ENCODE peak calls at places on chromosomes 13 and 19, in six cellular contexts. E is uterus, K is upper lobe of right lung, I is B cell, O is ascending aorta, L is body of pancreas. A is an unnamed sample.
A peak's percentile ranks its signal among the peaks of the same experiment; 100 is the strongest.

GRCh38 chr13:113106666-113107065 is 1.1 kb downstream of the F7 start:
- DNase-seq in E (no peak), K (no peak), I (no peak), O (no peak), L (no peak), A (peak; percentile 42)

GRCh38 chr19:45972081-45972943 is 1.4 kb downstream of the NOVA2 start:
- DNase-seq in E (no peak), K (no peak), I (peak; percentile 75), O (no peak), L (no peak), A (peak; percentile 52)

GRCh38 chr19:45123440-45123850 is 30.5 kb downstream of the PPP1R37 start:
- DNase-seq in E (no peak), K (no peak), I (no peak), O (no peak), L (no peak), A (no peak)

GRCh38 chr19:19659646-19660245 is 3.7 kb downstream of the ATP13A1 start:
- DNase-seq in E (no peak), K (no peak), I (no peak), O (no peak), L (no peak), A (no peak)

GRCh38 chr19:10155834-10156233 is 36.1 kb upstream of the EIF3G start:
- DNase-seq in E (no peak), K (no peak), I (no peak), O (no peak), L (no peak), A (no peak)

GRCh38 chr19:30151081-30151480 is 209.0 kb downstream of the URI1 start:
- DNase-seq in E (no peak), K (no peak), I (no peak), O (no peak), L (no peak), A (no peak)

GRCh38 chr19:31317542-31317941 is 31.7 kb downstream of the TSHZ3 start:
- DNase-seq in E (no peak), K (no peak), I (no peak), O (no peak), L (no peak), A (no peak)

GRCh38 chr13:27295096-27295495 is 24.5 kb downstream of the RASL11A start:
- DNase-seq in E (no peak), K (no peak), I (no peak), O (no peak), L (no peak), A (no peak)

GRCh38 chr13:27997904-27998522 is 9.5 kb upstream of the URAD start:
- DNase-seq in E (no peak), K (peak; percentile 40), I (peak; percentile 48), O (no peak), L (peak; percentile 73), A (peak; percentile 58)

GRCh38 chr19:38538793-38539528 is 78.8 kb downstream of the MAP4K1 start:
- DNase-seq in E (no peak), K (no peak), I (no peak), O (no peak), L (no peak), A (no peak)

GRCh38 chr13:30711375-30711774 is 24.0 kb upstream of the ALOX5AP start:
- DNase-seq in E (no peak), K (no peak), I (no peak), O (peak; percentile 11), L (no peak), A (no peak)

GRCh38 chr19:11191273-11191755 is 6.0 kb downstream of the KANK2 start:
- DNase-seq in E (peak; percentile 68), K (no peak), I (no peak), O (peak; percentile 88), L (no peak), A (peak; percentile 66)

GRCh38 chr19:1672038-1672768 is 19.8 kb upstream of the TCF3 start:
- DNase-seq in E (peak; percentile 34), K (peak; percentile 80), I (peak; percentile 84), O (no peak), L (peak; percentile 43), A (peak; percentile 69)

GRCh38 chr19:42206871-42207755 is 10.4 kb downstream of the DEDD2 start:
- DNase-seq in E (no peak), K (no peak), I (no peak), O (no peak), L (no peak), A (no peak)

GRCh38 chr13:47463726-47464125 is 537.3 kb downstream of the SUCLA2 start:
- DNase-seq in E (no peak), K (no peak), I (no peak), O (no peak), L (no peak), A (peak; percentile 40)

GRCh38 chr13:110116072-110116487 is 190.9 kb downstream of the COL4A1 start:
- DNase-seq in E (peak; percentile 40), K (peak; percentile 83), I (peak; percentile 52), O (no peak), L (peak; percentile 70), A (peak; percentile 86)

GRCh38 chr19:610071-610800 is 20.6 kb downstream of the HCN2 start:
- DNase-seq in E (no peak), K (no peak), I (peak; percentile 48), O (no peak), L (no peak), A (no peak)

GRCh38 chr13:78586706-78587105 is 16.6 kb downstream of the POU4F1 start:
- DNase-seq in E (no peak), K (no peak), I (no peak), O (no peak), L (no peak), A (no peak)

GRCh38 chr13:49240017-49240416 is 7.7 kb upstream of the CDADC1 start:
- DNase-seq in E (no peak), K (no peak), I (peak; percentile 48), O (no peak), L (no peak), A (no peak)
- TF ChIP-seq CTCF in E (peak; percentile 7), K (peak; percentile 46), I (peak; percentile 55), O (no peak), L (peak; percentile 24), A (no peak)

DNA sequence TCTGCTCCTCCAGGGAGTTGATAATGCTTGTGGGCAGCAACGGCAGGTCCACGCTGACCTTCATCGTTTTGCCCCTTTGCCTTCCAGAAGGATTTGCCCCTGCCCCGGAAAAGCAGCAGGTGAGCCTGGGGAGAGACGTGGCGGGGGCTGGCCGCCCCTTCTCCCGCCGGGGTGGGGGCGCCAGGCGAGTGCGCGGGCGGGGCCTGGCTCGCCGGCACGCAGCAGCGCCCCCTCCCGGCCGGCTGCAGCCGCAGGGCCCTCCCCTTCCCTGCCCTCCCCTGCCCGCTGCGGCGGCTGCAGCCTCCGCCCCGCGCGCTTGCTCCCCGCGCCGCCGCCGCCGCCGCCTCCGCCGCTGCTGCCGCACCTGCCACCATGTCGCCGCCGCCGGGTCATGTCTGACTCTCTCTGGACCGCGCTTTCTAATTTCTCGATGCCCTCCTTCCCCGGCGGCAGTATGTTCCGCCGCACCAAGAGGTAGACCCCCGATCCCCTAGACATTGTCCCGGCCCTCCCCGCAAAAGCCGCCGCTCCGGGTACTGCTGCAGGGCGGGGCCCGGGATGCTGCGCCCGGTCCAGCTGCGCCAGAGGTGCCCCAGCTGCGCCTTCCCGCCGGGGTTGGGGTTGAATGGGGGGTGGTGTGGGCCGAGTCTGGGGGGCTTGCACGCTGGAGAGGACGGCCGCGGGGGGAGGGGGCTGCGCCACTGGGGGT is at the start of gene MAST1:
- DNase-seq in E (no peak), K (peak; percentile 71), I (peak; percentile 77), O (no peak), L (peak; percentile 49), A (peak; percentile 84)
- TF ChIP-seq CTCF in E (peak; percentile 21), K (peak; percentile 28), I (peak; percentile 63), O (peak; percentile 34), L (no peak), A (peak; percentile 59)

DNA sequence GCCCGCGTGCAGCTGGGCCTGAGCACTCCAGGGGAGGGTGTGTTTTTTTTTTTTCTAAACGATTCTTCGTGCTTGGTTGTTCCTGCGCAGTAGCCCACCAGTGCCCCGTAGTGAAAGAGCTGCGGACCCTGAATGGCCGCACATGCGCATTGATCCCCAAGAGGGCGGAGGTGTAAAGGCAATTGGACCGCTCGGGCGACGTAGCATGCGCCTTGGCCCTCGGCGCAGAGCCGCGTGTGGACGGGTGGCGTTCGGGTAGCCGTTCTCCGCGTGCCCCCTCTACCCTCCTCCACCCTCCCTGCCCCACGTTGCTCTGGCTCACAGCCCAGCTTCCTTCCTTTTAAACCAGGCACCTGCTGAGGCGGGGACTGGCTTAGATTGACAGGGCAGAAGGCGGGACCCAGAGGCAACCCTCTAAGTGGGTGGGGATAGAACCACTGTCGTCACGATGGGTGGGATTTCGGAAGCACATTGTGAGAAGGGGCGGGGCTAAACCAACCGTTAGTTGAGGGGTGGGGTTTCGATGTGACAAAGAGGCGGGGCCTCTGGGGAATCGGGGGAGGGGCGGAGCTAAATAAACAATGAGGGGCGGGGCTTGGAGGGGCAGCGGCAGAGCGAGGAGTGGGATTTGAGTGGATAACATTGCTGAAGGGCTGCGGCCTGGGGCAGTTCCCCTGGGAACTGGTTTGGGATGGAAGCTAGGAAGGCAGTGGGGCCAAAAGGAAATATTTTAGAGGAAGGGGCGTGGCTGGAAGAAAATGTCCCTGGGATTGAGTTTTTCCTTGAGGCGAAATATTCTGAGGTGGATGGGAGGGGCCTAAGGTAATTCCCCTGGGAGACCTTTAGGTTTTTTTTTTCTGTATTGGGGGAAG is 543 bp upstream of the NUP62 start:
- DNase-seq in E (peak; percentile 88), K (peak; percentile 93), I (peak; percentile 96), O (peak; percentile 95), L (peak; percentile 93), A (peak; percentile 95)
- TF ChIP-seq CTCF in E (peak; percentile 39), K (peak; percentile 7), I (no peak), O (no peak), L (peak; percentile 31), A (peak; percentile 13)

GRCh38 chr19:21912654-21913053 is 76.7 kb upstream of the ZNF43 start:
- DNase-seq in E (no peak), K (no peak), I (no peak), O (no peak), L (no peak), A (no peak)
- TF ChIP-seq CTCF in E (no peak), K (no peak), I (no peak), O (no peak), L (no peak), A (no peak)

DNA sequence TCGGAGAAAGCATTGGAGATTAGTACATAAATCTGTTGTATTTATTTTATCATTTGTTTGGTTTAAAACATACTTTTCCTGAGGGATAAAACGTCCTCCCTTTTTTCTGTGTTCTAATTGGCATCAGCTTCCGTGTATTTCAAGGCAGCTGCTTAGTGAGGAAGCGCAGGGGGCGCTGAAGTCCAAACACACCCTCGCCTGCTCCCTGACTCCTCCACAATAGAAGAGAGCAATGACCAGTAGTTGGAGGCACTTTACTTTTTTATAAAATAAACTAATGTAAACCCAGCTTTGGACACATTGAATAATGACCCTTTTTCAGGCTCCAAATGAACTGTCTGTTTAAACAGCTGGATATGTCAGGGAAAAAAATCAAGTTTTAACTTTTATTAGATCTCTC is 79.9 kb downstream of the RNASEH2B start:
- DNase-seq in E (peak; percentile 65), K (no peak), I (no peak), O (no peak), L (no peak), A (no peak)
- TF ChIP-seq CTCF in E (peak; percentile 46), K (peak; percentile 41), I (no peak), O (no peak), L (no peak), A (no peak)

DNA sequence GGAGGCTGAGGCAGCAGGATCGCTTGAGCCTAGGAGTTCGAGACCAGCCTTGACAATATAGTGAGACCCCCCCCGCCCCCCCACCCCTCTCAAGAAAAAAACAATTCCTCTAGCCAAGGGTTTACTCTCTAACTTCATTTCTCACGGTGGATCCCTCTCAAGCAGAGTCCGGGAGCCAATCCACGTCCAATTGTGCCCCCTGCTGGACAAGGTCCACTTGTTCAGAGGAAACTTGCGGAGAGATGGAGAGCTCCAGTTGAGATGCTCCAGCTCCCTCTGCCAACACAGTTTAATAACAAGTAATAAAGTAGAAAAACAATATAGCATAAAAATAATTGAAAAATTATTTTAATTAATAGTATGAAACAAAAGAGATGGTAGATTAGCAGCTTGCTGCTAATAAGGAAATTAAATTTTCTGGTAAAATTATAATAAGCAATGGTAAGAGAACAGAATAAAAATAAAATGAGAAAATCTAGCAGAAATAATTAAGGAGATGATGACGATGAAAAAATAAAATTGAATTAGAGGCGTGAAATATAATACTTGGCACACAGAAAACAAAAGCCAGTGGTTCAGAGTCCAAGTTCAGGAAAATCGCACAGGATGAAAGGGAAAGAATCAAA is 14.5 kb upstream of the SIGLEC14 start:
- DNase-seq in E (peak; percentile 60), K (no peak), I (peak; percentile 84), O (no peak), L (peak; percentile 61), A (peak; percentile 88)
- TF ChIP-seq CTCF in E (peak; percentile 11), K (peak; percentile 50), I (peak; percentile 75), O (peak; percentile 13), L (peak; percentile 26), A (peak; percentile 76)

A was measured in glutamatergic neuron.